ENCODE peak calls at places on chromosomes 5 and 9, in eight cellular contexts. One of them, this sample, is unnamed.

GRCh38 chr9:126591083-126591482 is 22.6 kb upstream of the LMX1B start:
- DNase-seq in D341Med: no peak
- DNase-seq in epithelial cell of proximal tubule: no peak
- DNase-seq in pons: no peak
- DNase-seq in left cardiac atrium: no peak
- DNase-seq in memory B cell: no peak
- DNase-seq in PC-3: peak
- DNase-seq in SK-N-SH: peak
- DNase-seq in this sample: no peak

GRCh38 chr5:67520161-67520886 is 323.7 kb upstream of the CD180 start:
- DNase-seq in D341Med: no peak
- DNase-seq in epithelial cell of proximal tubule: no peak
- DNase-seq in memory B cell: no peak
- DNase-seq in SK-N-SH: no peak
- DNase-seq in pons: no peak
- DNase-seq in PC-3: no peak
- DNase-seq in left cardiac atrium: no peak
- DNase-seq in this sample: no peak

GRCh38 chr9:5437254-5438216 is at the start of gene PLGRKT:
- DNase-seq in D341Med: peak
- DNase-seq in pons: peak
- DNase-seq in epithelial cell of proximal tubule: no peak
- DNase-seq in memory B cell: peak
- DNase-seq in PC-3: peak
- DNase-seq in SK-N-SH: peak
- DNase-seq in left cardiac atrium: peak
- DNase-seq in this sample: peak

GRCh38 chr9:133671371-133671770 is 35.2 kb downstream of the DBH start:
- DNase-seq in SK-N-SH: no peak
- DNase-seq in left cardiac atrium: no peak
- DNase-seq in PC-3: no peak
- DNase-seq in pons: no peak
- DNase-seq in memory B cell: no peak
- DNase-seq in epithelial cell of proximal tubule: no peak
- DNase-seq in D341Med: no peak
- DNase-seq in this sample: no peak

GRCh38 chr9:136567651-136568287 is 21.9 kb upstream of the NOTCH1 start:
- DNase-seq in pons: no peak
- DNase-seq in SK-N-SH: no peak
- DNase-seq in epithelial cell of proximal tubule: no peak
- DNase-seq in D341Med: no peak
- DNase-seq in memory B cell: no peak
- DNase-seq in left cardiac atrium: peak
- DNase-seq in PC-3: peak
- DNase-seq in this sample: no peak

GRCh38 chr5:160464466-160464797 is 42.8 kb downstream of the PTTG1 start:
- DNase-seq in D341Med: no peak
- DNase-seq in epithelial cell of proximal tubule: no peak
- DNase-seq in left cardiac atrium: no peak
- DNase-seq in pons: no peak
- DNase-seq in memory B cell: no peak
- DNase-seq in SK-N-SH: no peak
- DNase-seq in PC-3: no peak
- DNase-seq in this sample: no peak

GRCh38 chr9:137837345-137838278 is 40.0 kb upstream of the CACNA1B start:
- DNase-seq in PC-3: no peak
- DNase-seq in SK-N-SH: peak
- DNase-seq in left cardiac atrium: no peak
- DNase-seq in D341Med: peak
- DNase-seq in pons: no peak
- DNase-seq in memory B cell: no peak
- DNase-seq in epithelial cell of proximal tubule: no peak
- DNase-seq in this sample: no peak

GRCh38 chr5:177098772-177099152 is 12.0 kb downstream of the FGFR4 start:
- DNase-seq in pons: no peak
- DNase-seq in epithelial cell of proximal tubule: no peak
- DNase-seq in left cardiac atrium: no peak
- DNase-seq in D341Med: no peak
- DNase-seq in SK-N-SH: no peak
- DNase-seq in memory B cell: no peak
- DNase-seq in PC-3: no peak
- DNase-seq in this sample: no peak

GRCh38 chr5:9302228-9302627 is 243.6 kb downstream of the SEMA5A start:
- DNase-seq in PC-3: peak
- DNase-seq in pons: no peak
- DNase-seq in epithelial cell of proximal tubule: no peak
- DNase-seq in D341Med: no peak
- DNase-seq in left cardiac atrium: no peak
- DNase-seq in SK-N-SH: no peak
- DNase-seq in memory B cell: no peak
- DNase-seq in this sample: no peak

GRCh38 chr5:103093727-103094126 is 26.2 kb downstream of the GIN1 start:
- DNase-seq in epithelial cell of proximal tubule: no peak
- DNase-seq in pons: no peak
- DNase-seq in PC-3: no peak
- DNase-seq in left cardiac atrium: no peak
- DNase-seq in memory B cell: no peak
- DNase-seq in SK-N-SH: no peak
- DNase-seq in D341Med: no peak
- DNase-seq in this sample: no peak

GRCh38 chr5:171869956-171870355 is 84.3 kb downstream of the SMIM23 start:
- DNase-seq in D341Med: no peak
- DNase-seq in PC-3: no peak
- DNase-seq in left cardiac atrium: no peak
- DNase-seq in SK-N-SH: no peak
- DNase-seq in pons: no peak
- DNase-seq in memory B cell: no peak
- DNase-seq in epithelial cell of proximal tubule: no peak
- DNase-seq in this sample: no peak

GRCh38 chr5:132812949-132813598 is at the start of gene SOWAHA:
- DNase-seq in SK-N-SH: no peak
- DNase-seq in memory B cell: no peak
- DNase-seq in D341Med: no peak
- DNase-seq in left cardiac atrium: no peak
- DNase-seq in pons: no peak
- DNase-seq in epithelial cell of proximal tubule: no peak
- DNase-seq in PC-3: no peak
- DNase-seq in this sample: no peak

GRCh38 chr5:11903121-11903613 is 1.1 kb downstream of the CTNND2 start:
- DNase-seq in memory B cell: no peak
- DNase-seq in SK-N-SH: no peak
- DNase-seq in pons: peak
- DNase-seq in PC-3: no peak
- DNase-seq in D341Med: peak
- DNase-seq in left cardiac atrium: peak
- DNase-seq in epithelial cell of proximal tubule: no peak
- DNase-seq in this sample: no peak

GRCh38 chr9:4425358-4426045 is 64.8 kb upstream of the SLC1A1 start:
- DNase-seq in pons: no peak
- DNase-seq in left cardiac atrium: no peak
- DNase-seq in D341Med: no peak
- DNase-seq in epithelial cell of proximal tubule: peak
- DNase-seq in PC-3: no peak
- DNase-seq in memory B cell: no peak
- DNase-seq in SK-N-SH: no peak
- DNase-seq in this sample: no peak

GRCh38 chr5:174421408-174421805 is 303.0 kb upstream of the MSX2 start:
- DNase-seq in epithelial cell of proximal tubule: no peak
- DNase-seq in pons: no peak
- DNase-seq in left cardiac atrium: no peak
- DNase-seq in SK-N-SH: no peak
- DNase-seq in memory B cell: no peak
- DNase-seq in D341Med: no peak
- DNase-seq in PC-3: no peak
- DNase-seq in this sample: no peak

GRCh38 chr9:125701351-125701750 is 5.7 kb downstream of the MAPKAP1 start:
- DNase-seq in left cardiac atrium: no peak
- DNase-seq in pons: no peak
- DNase-seq in SK-N-SH: no peak
- DNase-seq in epithelial cell of proximal tubule: peak
- DNase-seq in PC-3: peak
- DNase-seq in memory B cell: no peak
- DNase-seq in D341Med: no peak
- DNase-seq in this sample: peak

GRCh38 chr5:62424763-62425162 is 12.2 kb downstream of the IPO11 start:
- DNase-seq in left cardiac atrium: no peak
- DNase-seq in memory B cell: no peak
- DNase-seq in epithelial cell of proximal tubule: no peak
- DNase-seq in pons: no peak
- DNase-seq in SK-N-SH: no peak
- DNase-seq in PC-3: no peak
- DNase-seq in D341Med: no peak
- DNase-seq in this sample: no peak

GRCh38 chr5:14928661-14929060 is 57.1 kb upstream of the ANKH start:
- DNase-seq in pons: no peak
- DNase-seq in D341Med: no peak
- DNase-seq in PC-3: peak
- DNase-seq in memory B cell: no peak
- DNase-seq in SK-N-SH: no peak
- DNase-seq in left cardiac atrium: no peak
- DNase-seq in epithelial cell of proximal tubule: no peak
- DNase-seq in this sample: no peak

GRCh38 chr9:74035786-74036185 is 461.3 kb upstream of the RORB start:
- DNase-seq in epithelial cell of proximal tubule: no peak
- DNase-seq in SK-N-SH: no peak
- DNase-seq in D341Med: no peak
- DNase-seq in pons: peak
- DNase-seq in left cardiac atrium: no peak
- DNase-seq in PC-3: no peak
- DNase-seq in memory B cell: no peak
- DNase-seq in this sample: no peak

GRCh38 chr9:112078432-112078831 is 96.7 kb downstream of the SUSD1 start:
- DNase-seq in SK-N-SH: no peak
- DNase-seq in epithelial cell of proximal tubule: no peak
- DNase-seq in PC-3: peak
- DNase-seq in pons: peak
- DNase-seq in D341Med: no peak
- DNase-seq in left cardiac atrium: no peak
- DNase-seq in memory B cell: no peak
- DNase-seq in this sample: no peak

GRCh38 chr9:84366683-84367082 is 26.1 kb upstream of the SLC28A3 start:
- DNase-seq in SK-N-SH: no peak
- DNase-seq in memory B cell: no peak
- DNase-seq in left cardiac atrium: no peak
- DNase-seq in PC-3: no peak
- DNase-seq in D341Med: no peak
- DNase-seq in pons: no peak
- DNase-seq in epithelial cell of proximal tubule: no peak
- DNase-seq in this sample: no peak

GRCh38 chr9:73577867-73578266 is 426.2 kb downstream of the ANXA1 start:
- DNase-seq in D341Med: no peak
- DNase-seq in PC-3: peak
- DNase-seq in pons: peak
- DNase-seq in epithelial cell of proximal tubule: no peak
- DNase-seq in memory B cell: no peak
- DNase-seq in SK-N-SH: peak
- DNase-seq in left cardiac atrium: no peak
- DNase-seq in this sample: peak

GRCh38 chr9:101462558-101462957 is 27.0 kb upstream of the ALDOB start:
- DNase-seq in SK-N-SH: no peak
- DNase-seq in left cardiac atrium: no peak
- DNase-seq in pons: no peak
- DNase-seq in epithelial cell of proximal tubule: no peak
- DNase-seq in memory B cell: no peak
- DNase-seq in PC-3: no peak
- DNase-seq in D341Med: no peak
- DNase-seq in this sample: no peak

GRCh38 chr9:81877047-81877446 is 51.2 kb upstream of the SPATA31D4 start:
- DNase-seq in memory B cell: no peak
- DNase-seq in pons: no peak
- DNase-seq in D341Med: no peak
- DNase-seq in PC-3: no peak
- DNase-seq in epithelial cell of proximal tubule: no peak
- DNase-seq in SK-N-SH: no peak
- DNase-seq in left cardiac atrium: no peak
- DNase-seq in this sample: no peak

GRCh38 chr9:89705651-89706050 is 100.8 kb downstream of the GADD45G start:
- DNase-seq in pons: no peak
- DNase-seq in D341Med: no peak
- DNase-seq in left cardiac atrium: no peak
- DNase-seq in PC-3: no peak
- DNase-seq in memory B cell: no peak
- DNase-seq in epithelial cell of proximal tubule: no peak
- DNase-seq in SK-N-SH: no peak
- DNase-seq in this sample: no peak

GRCh38 chr9:132827366-132827765 is 50.7 kb downstream of the AK8 start:
- DNase-seq in left cardiac atrium: no peak
- DNase-seq in epithelial cell of proximal tubule: no peak
- DNase-seq in SK-N-SH: no peak
- DNase-seq in memory B cell: no peak
- DNase-seq in pons: no peak
- DNase-seq in PC-3: no peak
- DNase-seq in D341Med: no peak
- DNase-seq in this sample: no peak

GRCh38 chr5:40198736-40199135 is 481.0 kb upstream of the PTGER4 start:
- DNase-seq in pons: no peak
- DNase-seq in SK-N-SH: no peak
- DNase-seq in epithelial cell of proximal tubule: no peak
- DNase-seq in PC-3: no peak
- DNase-seq in left cardiac atrium: no peak
- DNase-seq in memory B cell: no peak
- DNase-seq in D341Med: no peak
- DNase-seq in this sample: no peak

GRCh38 chr5:153629027-153629426 is 138.6 kb downstream of the GRIA1 start:
- DNase-seq in memory B cell: no peak
- DNase-seq in PC-3: peak
- DNase-seq in pons: peak
- DNase-seq in left cardiac atrium: peak
- DNase-seq in SK-N-SH: peak
- DNase-seq in epithelial cell of proximal tubule: peak
- DNase-seq in D341Med: no peak
- DNase-seq in this sample: peak

GRCh38 chr5:147560982-147561381 is 51.1 kb upstream of the DPYSL3 start:
- DNase-seq in pons: no peak
- DNase-seq in SK-N-SH: no peak
- DNase-seq in memory B cell: no peak
- DNase-seq in PC-3: no peak
- DNase-seq in epithelial cell of proximal tubule: no peak
- DNase-seq in D341Med: no peak
- DNase-seq in left cardiac atrium: no peak
- DNase-seq in this sample: no peak

GRCh38 chr5:59599729-59600128 is 293.8 kb downstream of the PDE4D start:
- DNase-seq in epithelial cell of proximal tubule: no peak
- DNase-seq in left cardiac atrium: no peak
- DNase-seq in PC-3: no peak
- DNase-seq in memory B cell: no peak
- DNase-seq in SK-N-SH: no peak
- DNase-seq in pons: no peak
- DNase-seq in D341Med: no peak
- DNase-seq in this sample: no peak

GRCh38 chr5:176388003-176388340 is 426 bp downstream of the NOP16 start:
- DNase-seq in memory B cell: no peak
- DNase-seq in left cardiac atrium: no peak
- DNase-seq in pons: no peak
- DNase-seq in D341Med: no peak
- DNase-seq in PC-3: peak
- DNase-seq in SK-N-SH: peak
- DNase-seq in epithelial cell of proximal tubule: no peak
- DNase-seq in this sample: no peak

GRCh38 chr9:91857291-91857781 is 92.7 kb downstream of the ROR2 start:
- DNase-seq in epithelial cell of proximal tubule: no peak
- DNase-seq in D341Med: no peak
- DNase-seq in PC-3: no peak
- DNase-seq in left cardiac atrium: no peak
- DNase-seq in memory B cell: no peak
- DNase-seq in pons: no peak
- DNase-seq in SK-N-SH: peak
- DNase-seq in this sample: no peak

GRCh38 chr5:136162001-136162400 is 29.4 kb downstream of the SMAD5 start:
- DNase-seq in PC-3: no peak
- DNase-seq in D341Med: no peak
- DNase-seq in SK-N-SH: no peak
- DNase-seq in epithelial cell of proximal tubule: peak
- DNase-seq in pons: peak
- DNase-seq in left cardiac atrium: no peak
- DNase-seq in memory B cell: no peak
- DNase-seq in this sample: no peak

GRCh38 chr9:133108794-133109641 is 12.0 kb downstream of the RALGDS start:
- DNase-seq in PC-3: no peak
- DNase-seq in pons: no peak
- DNase-seq in SK-N-SH: no peak
- DNase-seq in D341Med: no peak
- DNase-seq in epithelial cell of proximal tubule: no peak
- DNase-seq in left cardiac atrium: peak
- DNase-seq in memory B cell: no peak
- DNase-seq in this sample: no peak

This sample was measured in kidney epithelial cell.